ENCODE peak calls at places on chromosomes 1 and 21, in eight cellular contexts. M is lower leg skin, H is IMR-90, V is ovary, U is RWPE1, I is tibial artery, B is fibroblast of mammary gland, P is body of pancreas. G is an unnamed sample.

GRCh38 chr1:232793944-232794343 is 11.3 kb upstream of the MAP10 start:
- DNase-seq in P (peak; percentile 29), B (peak; percentile 51), I (no peak), H (peak; percentile 74), U (peak; percentile 12), M (no peak), V (no peak), G (no peak)

GRCh38 chr1:86865973-86866637 is 47.8 kb downstream of the SELENOF start:
- DNase-seq in I (no peak), B (no peak), H (no peak), M (no peak), U (no peak), P (no peak), V (no peak), G (no peak)

GRCh38 chr1:206672844-206673758 is 11.6 kb upstream of the MAPKAPK2 start:
- DNase-seq in U (no peak), M (no peak), P (no peak), I (no peak), B (peak; percentile 51), V (no peak), H (peak; percentile 66), G (no peak)

GRCh38 chr21:32143222-32143939 is 135.5 kb downstream of the MIS18A start:
- DNase-seq in U (no peak), P (no peak), H (peak; percentile 3), M (no peak), B (peak; percentile 70), I (no peak), V (no peak), G (peak; percentile 63)

GRCh38 chr21:16426936-16427335 is 697.2 kb downstream of the USP25 start:
- DNase-seq in M (no peak), I (no peak), B (no peak), U (no peak), P (no peak), V (no peak), H (no peak), G (no peak)

GRCh38 chr21:31872452-31873274 is at the start of gene HUNK:
- DNase-seq in H (peak; percentile 54), V (no peak), I (no peak), B (peak; percentile 17), M (peak; percentile 89), U (no peak), P (peak; percentile 73), G (no peak)

GRCh38 chr1:16236091-16236494 is 890 bp downstream of the CPLANE2 start:
- DNase-seq in I (no peak), M (no peak), B (no peak), U (peak; percentile 58), V (no peak), H (peak; percentile 18), P (peak; percentile 59), G (no peak)

GRCh38 chr1:197198333-197198732 is 51.9 kb upstream of the ASPM start:
- DNase-seq in B (no peak), M (no peak), I (no peak), P (no peak), U (no peak), H (no peak), V (no peak), G (no peak)

GRCh38 chr1:91948501-91949355 is 473 bp upstream of the BRDT start:
- DNase-seq in I (no peak), V (no peak), M (no peak), U (no peak), B (no peak), H (no peak), P (no peak), G (no peak)

GRCh38 chr1:92708368-92708950 is 76.4 kb downstream of the EVI5 start:
- DNase-seq in H (peak; percentile 21), B (no peak), M (no peak), I (no peak), U (no peak), V (no peak), P (no peak), G (no peak)

GRCh38 chr1:229848762-229849677 is 218.0 kb upstream of the GALNT2 start:
- DNase-seq in V (no peak), B (peak; percentile 37), M (no peak), I (no peak), U (peak; percentile 32), H (peak; percentile 26), P (no peak), G (no peak)

GRCh38 chr1:248873993-248874671 is 15.2 kb upstream of the ZNF692 start:
- DNase-seq in M (peak; percentile 97), H (no peak), I (peak; percentile 62), V (peak; percentile 78), U (peak; percentile 76), P (peak; percentile 82), B (peak; percentile 88), G (peak; percentile 89)

GRCh38 chr1:212415107-212415841 is 588 bp upstream of the PACC1 start:
- DNase-seq in U (no peak), M (no peak), H (no peak), V (no peak), I (no peak), P (no peak), B (no peak), G (no peak)

GRCh38 chr1:3908886-3909517 is 8.9 kb upstream of the C1orf174 start:
- DNase-seq in V (no peak), M (no peak), H (no peak), U (no peak), P (no peak), B (no peak), I (no peak), G (no peak)

GRCh38 chr1:204070895-204071294 is 2.0 kb upstream of the SOX13 start:
- DNase-seq in B (no peak), I (no peak), M (no peak), H (no peak), V (no peak), P (no peak), U (no peak), G (no peak)

GRCh38 chr1:51961954-51962353 is 28.5 kb downstream of the RAB3B start:
- DNase-seq in H (no peak), U (no peak), B (no peak), V (no peak), P (no peak), I (no peak), M (no peak), G (no peak)

GRCh38 chr1:181174860-181175259 is 86.4 kb downstream of the IER5 start:
- DNase-seq in U (no peak), H (no peak), P (no peak), V (no peak), I (no peak), B (no peak), M (peak; percentile 37), G (peak; percentile 18)

GRCh38 chr1:23515905-23516304 is 15.1 kb downstream of the E2F2 start:
- DNase-seq in V (no peak), U (no peak), H (no peak), I (no peak), B (no peak), M (no peak), P (no peak), G (no peak)

GRCh38 chr21:45313682-45314081 is 26.0 kb upstream of the POFUT2 start:
- DNase-seq in P (no peak), U (no peak), H (no peak), M (no peak), V (no peak), I (no peak), B (no peak), G (no peak)

GRCh38 chr1:91166106-91166712 is 144.4 kb upstream of the ZNF644 start:
- DNase-seq in U (peak; percentile 57), M (no peak), P (peak; percentile 51), B (peak; percentile 53), I (peak; percentile 37), V (peak; percentile 51), H (peak; percentile 56), G (peak; percentile 65)

GRCh38 chr1:161084205-161084988 is 5.0 kb downstream of the NECTIN4 start:
- DNase-seq in I (no peak), U (no peak), H (peak; percentile 23), B (no peak), M (no peak), V (no peak), P (no peak), G (no peak)

GRCh38 chr1:36864182-36865079 is 169.9 kb downstream of the GRIK3 start:
- DNase-seq in B (no peak), I (no peak), V (no peak), M (no peak), U (no peak), P (no peak), H (no peak), G (no peak)

GRCh38 chr1:36768486-36769178 is 265.7 kb downstream of the GRIK3 start:
- DNase-seq in V (no peak), I (no peak), U (no peak), H (no peak), M (no peak), B (no peak), P (no peak), G (no peak)

DNA sequence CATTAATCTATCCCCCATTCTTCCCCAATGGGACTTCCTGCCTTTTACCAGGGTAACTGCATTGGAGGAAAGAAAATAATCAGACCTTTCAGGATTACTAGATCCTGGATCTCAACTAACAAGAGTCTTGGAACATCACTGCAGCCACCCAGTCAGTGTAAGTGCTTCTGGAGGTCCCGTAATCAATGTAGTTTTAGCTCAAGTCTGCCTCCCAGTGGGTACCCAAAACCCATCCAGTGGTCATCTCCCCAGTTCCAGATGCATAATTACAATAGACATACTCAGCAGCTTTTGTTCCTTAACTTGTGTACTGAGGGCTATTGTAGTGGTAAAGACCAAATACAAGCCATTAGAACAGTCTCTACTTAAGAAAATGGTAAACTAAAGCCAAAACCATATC is 319.1 kb downstream of the GPATCH2 start:
- DNase-seq in M (no peak), V (no peak), I (no peak), P (no peak), B (peak; percentile 46), H (peak; percentile 20), U (no peak), G (no peak)
- TF ChIP-seq CTCF in M (no peak), V (no peak), I (no peak), P (no peak), B (peak; percentile 44), H (peak; percentile 30), U (no peak), G (no peak)

GRCh38 chr1:214086945-214087344 is 99.2 kb downstream of the PROX1 start:
- DNase-seq in B (no peak), M (no peak), I (no peak), P (no peak), U (no peak), V (no peak), H (no peak), G (no peak)
- TF ChIP-seq CTCF in B (no peak), M (no peak), I (no peak), P (no peak), U (no peak), V (no peak), H (no peak), G (no peak)

DNA sequence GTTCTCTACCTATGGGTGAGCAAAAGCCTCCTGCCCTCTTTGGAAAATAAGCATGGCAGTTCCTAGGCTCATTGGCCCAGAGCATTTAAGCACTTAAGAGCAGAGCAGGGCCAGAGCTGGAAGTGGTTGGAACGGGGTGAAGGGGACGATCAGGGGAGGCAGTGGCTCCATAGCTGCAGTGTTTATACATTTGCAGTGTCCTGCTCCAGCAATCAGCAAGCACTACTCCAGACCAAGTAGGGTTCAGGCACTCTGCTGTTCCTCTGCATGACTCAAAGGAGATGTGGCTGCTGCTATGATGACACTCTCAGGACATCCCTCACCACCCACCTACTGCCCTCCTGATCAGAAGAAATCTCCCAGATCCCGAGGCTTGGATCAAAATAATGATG is 55.0 kb downstream of the TRABD2B start:
- DNase-seq in I (no peak), P (no peak), B (no peak), M (peak; percentile 53), V (no peak), H (no peak), U (no peak), G (no peak)
- TF ChIP-seq CTCF in I (no peak), P (no peak), B (no peak), M (no peak), V (no peak), H (no peak), U (no peak), G (no peak)

GRCh38 chr1:152461544-152461943 is 47.5 kb upstream of the CRNN start:
- DNase-seq in B (peak; percentile 71), I (no peak), P (peak; percentile 56), H (peak; percentile 38), V (no peak), M (peak; percentile 70), U (peak; percentile 33), G (peak; percentile 66)
- TF ChIP-seq CTCF in B (peak; percentile 70), I (peak; percentile 54), P (peak; percentile 54), H (peak; percentile 58), V (no peak), M (no peak), U (peak; percentile 75), G (peak; percentile 75)